ENCODE peak calls at places on chromosome 15, in seven cellular contexts. W is Peyer's patch, N is lung, M is cardiac muscle cell, C is IMR-90, H is lower lobe of right lung, X is heart left ventricle. B is an unnamed sample.

GRCh38 chr15:92343869-92344643 is 49.6 kb upstream of the ST8SIA2 start:
- DNase-seq in X (peak), N (no peak), M (no peak), C (no peak), W (no peak), H (no peak), B (peak)

GRCh38 chr15:52290800-52291199 is 4.8 kb downstream of the MYO5C start:
- DNase-seq in W (no peak), M (no peak), H (no peak), C (no peak), X (no peak), N (no peak), B (no peak)

GRCh38 chr15:70185251-70185711 is 87.6 kb upstream of the TLE3 start:
- DNase-seq in C (no peak), X (no peak), W (no peak), M (peak), N (no peak), H (no peak), B (no peak)

GRCh38 chr15:64989331-64990167 is at the start of gene SPG21:
- DNase-seq in C (peak), M (peak), X (peak), H (peak), N (peak), W (peak), B (peak)

GRCh38 chr15:44289352-44289790 is 852 bp downstream of the GOLM2 start:
- DNase-seq in W (no peak), M (no peak), H (no peak), C (no peak), N (no peak), X (no peak), B (no peak)

GRCh38 chr15:59185725-59186124 is 20.9 kb upstream of the LDHAL6B start:
- DNase-seq in H (no peak), N (no peak), X (no peak), W (no peak), M (no peak), C (no peak), B (no peak)

GRCh38 chr15:31352911-31353811 is 26.5 kb downstream of the KLF13 start:
- DNase-seq in X (peak), C (peak), H (peak), N (no peak), W (peak), M (peak), B (peak)

GRCh38 chr15:67031321-67031720 is 34.1 kb upstream of the SMAD3 start:
- DNase-seq in C (no peak), N (no peak), W (no peak), M (no peak), H (no peak), X (no peak), B (no peak)

GRCh38 chr15:80694624-80695098 is 449 bp upstream of the ABHD17C start:
- DNase-seq in X (peak), C (peak), N (no peak), M (peak), W (no peak), H (peak), B (no peak)

GRCh38 chr15:79932447-79932846 is 35.6 kb upstream of the MTHFS start:
- DNase-seq in X (no peak), W (no peak), H (no peak), C (no peak), M (peak), N (no peak), B (no peak)

DNA sequence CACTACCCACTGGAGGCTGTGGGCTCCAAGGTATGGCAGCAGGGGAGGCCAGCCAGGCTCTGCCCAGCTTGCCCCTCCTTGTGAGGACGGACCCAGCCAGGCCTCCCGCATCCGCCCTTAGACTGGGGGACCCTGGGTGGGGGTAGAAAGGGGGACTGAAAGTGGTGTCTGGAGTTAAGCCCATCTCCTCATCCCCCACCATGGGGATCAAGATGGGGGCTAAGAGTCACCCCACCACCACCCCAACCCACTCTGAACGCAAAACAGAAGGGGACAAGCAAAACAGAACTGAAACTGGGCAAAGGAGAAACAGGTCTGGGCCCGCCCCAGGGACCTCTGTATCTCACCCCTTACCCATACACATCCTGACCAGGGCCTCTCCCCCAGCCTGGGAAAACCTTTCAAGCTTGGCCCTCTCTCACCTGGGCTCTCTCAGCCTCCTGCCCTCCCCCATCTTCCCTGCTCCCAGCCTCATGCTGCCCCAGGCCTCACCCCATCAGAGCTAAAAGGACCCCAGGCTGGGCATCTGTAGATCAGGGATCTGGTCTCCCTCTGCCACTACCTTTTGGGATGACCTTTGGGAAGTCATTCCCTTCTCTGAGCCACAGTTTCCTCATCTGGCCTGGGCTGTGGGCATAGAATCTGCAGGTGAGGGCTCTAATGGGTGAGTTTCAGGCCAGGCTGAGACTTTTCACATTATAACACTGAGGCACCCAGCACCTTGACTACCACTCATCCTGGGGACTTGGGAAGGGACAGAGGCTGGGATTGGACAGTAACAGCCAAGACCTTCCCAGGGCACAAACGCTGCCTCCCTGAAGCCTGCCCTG is 30.0 kb upstream of the CYP11A1 start:
- DNase-seq in H (no peak), M (no peak), X (no peak), C (no peak), W (no peak), N (no peak), B (no peak)
- H3K27ac ChIP-seq in H (no peak), M (peak), X (no peak), C (peak), W (peak), N (no peak), B (no peak)

GRCh38 chr15:76795217-76795616 is 109.9 kb downstream of the SCAPER start:
- DNase-seq in H (no peak), N (no peak), C (no peak), M (no peak), W (no peak), X (no peak), B (no peak)
- H3K27ac ChIP-seq in H (no peak), N (no peak), C (no peak), M (no peak), W (no peak), X (no peak), B (no peak)

GRCh38 chr15:22961661-22962221 is 18.4 kb downstream of the CYFIP1 start:
- DNase-seq in N (no peak), X (no peak), W (peak), C (peak), M (peak), H (no peak), B (no peak)

GRCh38 chr15:22960587-22960986 is 19.6 kb downstream of the CYFIP1 start:
- DNase-seq in C (no peak), H (no peak), X (no peak), N (no peak), M (no peak), W (peak), B (no peak)

GRCh38 chr15:22960126-22960525 is 20.0 kb downstream of the CYFIP1 start:
- DNase-seq in C (no peak), X (no peak), M (no peak), W (no peak), H (no peak), N (no peak), B (no peak)

GRCh38 chr15:22958487-22959280 is 21.5 kb downstream of the CYFIP1 start:
- DNase-seq in X (no peak), H (no peak), M (no peak), C (no peak), W (no peak), N (no peak), B (no peak)

DNA sequence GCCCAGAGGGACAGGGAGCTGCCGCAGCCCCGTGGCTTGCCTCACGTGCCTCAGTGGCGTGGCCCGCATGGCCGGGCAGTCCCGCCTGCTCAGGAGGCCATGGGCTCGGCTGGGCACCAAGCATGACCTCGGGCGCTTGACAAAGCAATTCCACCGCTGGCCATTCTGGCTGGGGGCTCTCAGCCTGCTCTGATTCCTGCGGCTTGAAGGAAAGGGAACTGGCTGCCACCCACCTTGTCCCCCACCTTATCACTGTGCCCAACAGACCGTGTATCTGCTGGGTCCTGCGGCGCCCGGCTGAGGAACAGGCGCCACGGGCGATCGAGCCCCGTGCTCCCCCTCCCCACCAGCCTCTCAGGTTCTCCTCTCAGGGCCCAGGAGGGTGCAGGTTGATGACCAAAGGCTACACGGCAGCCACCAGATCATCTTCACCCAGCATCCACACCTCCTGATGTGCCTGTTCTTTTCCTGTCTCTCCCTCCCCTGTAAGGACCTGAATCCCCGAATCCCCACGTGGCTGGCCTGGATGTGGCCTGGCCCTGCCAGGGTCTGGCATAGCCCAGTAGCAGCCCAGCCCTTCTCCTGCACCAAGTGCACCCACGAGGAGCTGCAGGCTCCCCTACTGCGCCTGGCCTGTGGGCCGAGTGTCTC is 20.6 kb downstream of the CYFIP1 start:
- DNase-seq in W (no peak), N (no peak), H (no peak), M (no peak), C (no peak), X (no peak), B (no peak)
- H3K27ac ChIP-seq in W (no peak), N (peak), H (peak), M (no peak), C (no peak), X (peak), B (peak)

DNA sequence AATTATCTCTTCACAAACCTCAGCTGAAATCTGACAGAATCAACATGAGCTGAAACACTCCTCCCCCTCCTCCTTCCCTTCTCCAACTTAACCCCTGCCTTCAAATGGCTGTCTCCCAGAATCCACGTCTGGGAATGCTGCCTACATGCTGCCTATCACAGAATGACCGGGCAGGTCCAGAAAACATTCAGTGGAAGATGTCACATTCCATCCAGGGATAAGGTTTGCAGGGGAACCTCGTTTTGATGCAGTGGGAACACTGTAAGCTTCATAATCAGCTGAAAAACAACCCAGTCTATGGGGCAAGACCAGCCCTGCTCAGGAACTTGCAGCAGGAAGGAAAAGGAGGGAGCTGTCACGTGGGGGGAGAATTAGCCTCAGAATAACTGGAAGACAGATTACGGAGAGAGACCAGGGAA is 44.0 kb upstream of the SEMA6D start:
- DNase-seq in M (peak), H (no peak), N (no peak), C (no peak), X (peak), W (no peak), B (no peak)
- H3K27ac ChIP-seq in M (no peak), H (no peak), N (no peak), C (no peak), X (peak), W (no peak), B (no peak)

GRCh38 chr15:57607570-57608000 is 15.9 kb downstream of the MYZAP start:
- DNase-seq in H (peak), N (peak), M (peak), W (peak), C (no peak), X (no peak), B (no peak)
- H3K27ac ChIP-seq in H (peak), N (peak), M (no peak), W (peak), C (no peak), X (peak), B (no peak)